ENCODE peak calls at places on chromosomes 3 and 15, in eight cellular contexts. One of them, this sample, is unnamed.

GRCh38 chr15:64236156-64236555 is 73.3 kb upstream of the PPIB start:
- DNase-seq in CD8-positive, alpha-beta T cell: no peak
- DNase-seq in SK-N-DZ: no peak
- DNase-seq in activated B cell treated with CpG ODN at 0.5 μM for 24 hours: no peak
- DNase-seq in GM19239: no peak
- DNase-seq in body of pancreas: no peak
- DNase-seq in amniotic stem cell: no peak
- DNase-seq in DND-41: no peak
- DNase-seq in this sample: no peak

GRCh38 chr3:138412821-138413531 is 21.4 kb upstream of the ESYT3 start:
- DNase-seq in GM19239: no peak
- DNase-seq in body of pancreas: no peak
- DNase-seq in DND-41: no peak
- DNase-seq in CD8-positive, alpha-beta T cell: no peak
- DNase-seq in SK-N-DZ: no peak
- DNase-seq in activated B cell treated with CpG ODN at 0.5 μM for 24 hours: no peak
- DNase-seq in amniotic stem cell: peak
- DNase-seq in this sample: no peak

GRCh38 chr3:46163551-46163981 is 44.5 kb downstream of the CCR1 start:
- DNase-seq in SK-N-DZ: no peak
- DNase-seq in CD8-positive, alpha-beta T cell: no peak
- DNase-seq in body of pancreas: no peak
- DNase-seq in activated B cell treated with CpG ODN at 0.5 μM for 24 hours: no peak
- DNase-seq in DND-41: no peak
- DNase-seq in amniotic stem cell: no peak
- DNase-seq in GM19239: no peak
- DNase-seq in this sample: no peak

GRCh38 chr3:126013742-126014141 is 44.8 kb downstream of the ROPN1B start:
- DNase-seq in DND-41: no peak
- DNase-seq in amniotic stem cell: no peak
- DNase-seq in body of pancreas: no peak
- DNase-seq in CD8-positive, alpha-beta T cell: no peak
- DNase-seq in SK-N-DZ: no peak
- DNase-seq in GM19239: no peak
- DNase-seq in activated B cell treated with CpG ODN at 0.5 μM for 24 hours: no peak
- DNase-seq in this sample: no peak

GRCh38 chr3:133934073-133934970 is 38.6 kb upstream of the RAB6B start:
- DNase-seq in SK-N-DZ: no peak
- DNase-seq in CD8-positive, alpha-beta T cell: no peak
- DNase-seq in DND-41: no peak
- DNase-seq in body of pancreas: no peak
- DNase-seq in amniotic stem cell: no peak
- DNase-seq in activated B cell treated with CpG ODN at 0.5 μM for 24 hours: no peak
- DNase-seq in GM19239: no peak
- DNase-seq in this sample: no peak

GRCh38 chr3:20039082-20039764 is 1.0 kb upstream of the KAT2B start:
- DNase-seq in body of pancreas: no peak
- DNase-seq in CD8-positive, alpha-beta T cell: no peak
- DNase-seq in GM19239: no peak
- DNase-seq in DND-41: no peak
- DNase-seq in amniotic stem cell: no peak
- DNase-seq in SK-N-DZ: no peak
- DNase-seq in activated B cell treated with CpG ODN at 0.5 μM for 24 hours: no peak
- DNase-seq in this sample: no peak

GRCh38 chr15:81301385-81301784 is 22.6 kb downstream of the STARD5 start:
- DNase-seq in SK-N-DZ: no peak
- DNase-seq in activated B cell treated with CpG ODN at 0.5 μM for 24 hours: no peak
- DNase-seq in CD8-positive, alpha-beta T cell: no peak
- DNase-seq in DND-41: no peak
- DNase-seq in amniotic stem cell: no peak
- DNase-seq in GM19239: no peak
- DNase-seq in body of pancreas: no peak
- DNase-seq in this sample: no peak

GRCh38 chr15:63013052-63013808 is 29.3 kb upstream of the TPM1 start:
- DNase-seq in body of pancreas: no peak
- DNase-seq in amniotic stem cell: peak
- DNase-seq in SK-N-DZ: no peak
- DNase-seq in GM19239: no peak
- DNase-seq in CD8-positive, alpha-beta T cell: no peak
- DNase-seq in DND-41: no peak
- DNase-seq in activated B cell treated with CpG ODN at 0.5 μM for 24 hours: no peak
- DNase-seq in this sample: no peak

GRCh38 chr3:197306374-197307086 is 8.1 kb upstream of the DLG1 start:
- DNase-seq in activated B cell treated with CpG ODN at 0.5 μM for 24 hours: no peak
- DNase-seq in CD8-positive, alpha-beta T cell: no peak
- DNase-seq in body of pancreas: no peak
- DNase-seq in DND-41: no peak
- DNase-seq in GM19239: no peak
- DNase-seq in amniotic stem cell: no peak
- DNase-seq in SK-N-DZ: no peak
- DNase-seq in this sample: no peak

GRCh38 chr3:154040283-154040682 is 80.9 kb upstream of the ARHGEF26 start:
- DNase-seq in body of pancreas: no peak
- DNase-seq in activated B cell treated with CpG ODN at 0.5 μM for 24 hours: no peak
- DNase-seq in GM19239: no peak
- DNase-seq in CD8-positive, alpha-beta T cell: no peak
- DNase-seq in DND-41: no peak
- DNase-seq in amniotic stem cell: no peak
- DNase-seq in SK-N-DZ: peak
- DNase-seq in this sample: no peak

GRCh38 chr3:193510154-193510553 is 44.5 kb downstream of the ATP13A4 start:
- DNase-seq in DND-41: no peak
- DNase-seq in activated B cell treated with CpG ODN at 0.5 μM for 24 hours: no peak
- DNase-seq in amniotic stem cell: no peak
- DNase-seq in SK-N-DZ: no peak
- DNase-seq in body of pancreas: no peak
- DNase-seq in CD8-positive, alpha-beta T cell: no peak
- DNase-seq in GM19239: no peak
- DNase-seq in this sample: no peak

GRCh38 chr15:34951993-34952392 is 17.5 kb downstream of the AQR start:
- DNase-seq in DND-41: no peak
- DNase-seq in body of pancreas: no peak
- DNase-seq in activated B cell treated with CpG ODN at 0.5 μM for 24 hours: no peak
- DNase-seq in SK-N-DZ: no peak
- DNase-seq in CD8-positive, alpha-beta T cell: no peak
- DNase-seq in amniotic stem cell: no peak
- DNase-seq in GM19239: no peak
- DNase-seq in this sample: no peak

GRCh38 chr15:91884604-91885003 is 31.1 kb downstream of the SLCO3A1 start:
- DNase-seq in GM19239: no peak
- DNase-seq in activated B cell treated with CpG ODN at 0.5 μM for 24 hours: no peak
- DNase-seq in DND-41: no peak
- DNase-seq in body of pancreas: no peak
- DNase-seq in CD8-positive, alpha-beta T cell: no peak
- DNase-seq in amniotic stem cell: no peak
- DNase-seq in SK-N-DZ: no peak
- DNase-seq in this sample: no peak

GRCh38 chr3:156674911-156675743 is 737 bp downstream of the TIPARP start:
- DNase-seq in CD8-positive, alpha-beta T cell: peak
- DNase-seq in GM19239: no peak
- DNase-seq in activated B cell treated with CpG ODN at 0.5 μM for 24 hours: peak
- DNase-seq in amniotic stem cell: no peak
- DNase-seq in body of pancreas: peak
- DNase-seq in DND-41: peak
- DNase-seq in SK-N-DZ: peak
- DNase-seq in this sample: peak

GRCh38 chr15:73936181-73936580 is 9.9 kb downstream of the LOXL1 start:
- DNase-seq in CD8-positive, alpha-beta T cell: no peak
- DNase-seq in DND-41: no peak
- DNase-seq in amniotic stem cell: no peak
- DNase-seq in SK-N-DZ: peak
- DNase-seq in GM19239: no peak
- DNase-seq in activated B cell treated with CpG ODN at 0.5 μM for 24 hours: no peak
- DNase-seq in body of pancreas: no peak
- DNase-seq in this sample: no peak

GRCh38 chr3:52787246-52787645 is 7.3 kb upstream of the ITIH3 start:
- DNase-seq in DND-41: no peak
- DNase-seq in GM19239: no peak
- DNase-seq in SK-N-DZ: no peak
- DNase-seq in amniotic stem cell: no peak
- DNase-seq in body of pancreas: no peak
- DNase-seq in CD8-positive, alpha-beta T cell: no peak
- DNase-seq in activated B cell treated with CpG ODN at 0.5 μM for 24 hours: no peak
- DNase-seq in this sample: no peak

GRCh38 chr3:56938545-56938944 is 121.9 kb upstream of the SPATA12 start:
- DNase-seq in DND-41: no peak
- DNase-seq in CD8-positive, alpha-beta T cell: no peak
- DNase-seq in GM19239: no peak
- DNase-seq in amniotic stem cell: no peak
- DNase-seq in SK-N-DZ: peak
- DNase-seq in body of pancreas: no peak
- DNase-seq in activated B cell treated with CpG ODN at 0.5 μM for 24 hours: no peak
- DNase-seq in this sample: no peak

GRCh38 chr3:197711973-197712707 is 24.6 kb downstream of the RUBCN start:
- DNase-seq in body of pancreas: peak
- DNase-seq in SK-N-DZ: no peak
- DNase-seq in GM19239: no peak
- DNase-seq in amniotic stem cell: peak
- DNase-seq in DND-41: peak
- DNase-seq in CD8-positive, alpha-beta T cell: peak
- DNase-seq in activated B cell treated with CpG ODN at 0.5 μM for 24 hours: peak
- DNase-seq in this sample: peak

GRCh38 chr3:124859025-124859424 is 28.1 kb downstream of the ITGB5 start:
- DNase-seq in SK-N-DZ: no peak
- DNase-seq in body of pancreas: peak
- DNase-seq in activated B cell treated with CpG ODN at 0.5 μM for 24 hours: no peak
- DNase-seq in amniotic stem cell: no peak
- DNase-seq in DND-41: no peak
- DNase-seq in GM19239: no peak
- DNase-seq in CD8-positive, alpha-beta T cell: no peak
- DNase-seq in this sample: no peak

GRCh38 chr15:101494251-101494796 is 4.8 kb upstream of the PCSK6 start:
- DNase-seq in body of pancreas: no peak
- DNase-seq in DND-41: no peak
- DNase-seq in SK-N-DZ: no peak
- DNase-seq in CD8-positive, alpha-beta T cell: no peak
- DNase-seq in GM19239: no peak
- DNase-seq in amniotic stem cell: no peak
- DNase-seq in activated B cell treated with CpG ODN at 0.5 μM for 24 hours: no peak
- DNase-seq in this sample: no peak

GRCh38 chr3:117628896-117629295 is 919.3 kb downstream of the TUSC7 start:
- DNase-seq in amniotic stem cell: peak
- DNase-seq in activated B cell treated with CpG ODN at 0.5 μM for 24 hours: no peak
- DNase-seq in DND-41: no peak
- DNase-seq in CD8-positive, alpha-beta T cell: no peak
- DNase-seq in SK-N-DZ: peak
- DNase-seq in GM19239: no peak
- DNase-seq in body of pancreas: no peak
- DNase-seq in this sample: no peak

GRCh38 chr3:155387571-155387970 is 94.1 kb upstream of the STRIT1 start:
- DNase-seq in SK-N-DZ: no peak
- DNase-seq in amniotic stem cell: no peak
- DNase-seq in body of pancreas: no peak
- DNase-seq in GM19239: no peak
- DNase-seq in CD8-positive, alpha-beta T cell: no peak
- DNase-seq in DND-41: no peak
- DNase-seq in activated B cell treated with CpG ODN at 0.5 μM for 24 hours: no peak
- DNase-seq in this sample: no peak

GRCh38 chr3:113247664-113248458 is 36.5 kb downstream of the BOC start:
- DNase-seq in activated B cell treated with CpG ODN at 0.5 μM for 24 hours: no peak
- DNase-seq in body of pancreas: no peak
- DNase-seq in DND-41: no peak
- DNase-seq in SK-N-DZ: no peak
- DNase-seq in amniotic stem cell: no peak
- DNase-seq in GM19239: no peak
- DNase-seq in CD8-positive, alpha-beta T cell: no peak
- DNase-seq in this sample: no peak

GRCh38 chr3:124277516-124277890 is 285.6 kb upstream of the ROPN1 start:
- DNase-seq in GM19239: no peak
- DNase-seq in body of pancreas: no peak
- DNase-seq in activated B cell treated with CpG ODN at 0.5 μM for 24 hours: no peak
- DNase-seq in DND-41: no peak
- DNase-seq in amniotic stem cell: no peak
- DNase-seq in CD8-positive, alpha-beta T cell: no peak
- DNase-seq in SK-N-DZ: no peak
- DNase-seq in this sample: no peak

GRCh38 chr15:77656294-77656693 is 23.6 kb upstream of the LINGO1 start:
- DNase-seq in activated B cell treated with CpG ODN at 0.5 μM for 24 hours: no peak
- DNase-seq in SK-N-DZ: no peak
- DNase-seq in amniotic stem cell: no peak
- DNase-seq in DND-41: no peak
- DNase-seq in body of pancreas: no peak
- DNase-seq in CD8-positive, alpha-beta T cell: no peak
- DNase-seq in GM19239: no peak
- DNase-seq in this sample: no peak

This sample was measured in naive B cell.